ENCODE peak calls at places on chromosomes 7 and 10, in six cellular contexts. K, Y, B, W, O and P are unnamed samples.

GRCh38 chr10:10915215-10915614 is 102.5 kb upstream of the CELF2 start:
- DNase-seq in O (no peak), K (no peak), W (no peak), Y (no peak), B (no peak), P (no peak)

GRCh38 chr7:112414855-112415490 is 35.3 kb upstream of the IFRD1 start:
- DNase-seq in O (peak), Y (no peak), K (peak), B (no peak), W (no peak), P (no peak)

GRCh38 chr10:103479135-103479534 is at the start of gene CALHM3:
- DNase-seq in O (peak), B (no peak), W (no peak), K (no peak), Y (no peak), P (no peak)

GRCh38 chr10:29840516-29841276 is 205.9 kb upstream of the SVIL start:
- DNase-seq in W (no peak), K (no peak), B (no peak), Y (no peak), O (peak), P (no peak)

GRCh38 chr10:22605168-22605567 is 109.2 kb downstream of the PIP4K2A start:
- DNase-seq in K (peak), B (peak), O (peak), W (no peak), Y (no peak), P (no peak)

GRCh38 chr10:30529373-30529998 is 95.5 kb downstream of the MAP3K8 start:
- DNase-seq in B (no peak), O (no peak), K (no peak), W (no peak), Y (peak), P (peak)

GRCh38 chr10:114911052-114911697 is 26.8 kb upstream of the TRUB1 start:
- DNase-seq in O (no peak), B (no peak), Y (no peak), W (no peak), K (no peak), P (no peak)

GRCh38 chr7:48537561-48537960 is 366.3 kb downstream of the ABCA13 start:
- DNase-seq in W (no peak), K (no peak), B (no peak), O (peak), Y (no peak), P (no peak)

GRCh38 chr7:28179081-28180030 is 1.2 kb downstream of the JAZF1 start:
- DNase-seq in W (no peak), Y (peak), O (peak), B (no peak), K (peak), P (peak)

GRCh38 chr7:29287366-29287765 is 92.8 kb downstream of the CHN2 start:
- DNase-seq in B (peak), O (peak), K (peak), W (no peak), Y (no peak), P (no peak)

GRCh38 chr10:110504111-110504735 is 6.5 kb downstream of the DUSP5 start:
- DNase-seq in K (peak), B (no peak), Y (no peak), W (no peak), O (peak), P (no peak)

GRCh38 chr10:99394256-99394655 is 36.2 kb downstream of the GOT1 start:
- DNase-seq in O (peak), W (no peak), K (no peak), B (no peak), Y (peak), P (peak)

GRCh38 chr7:902996-903395 is 26.6 kb downstream of the GET4 start:
- DNase-seq in K (no peak), W (no peak), Y (no peak), B (no peak), O (no peak), P (no peak)

GRCh38 chr7:40134428-40135423 is at the start of the genes MPLKIP and SUGCT:
- DNase-seq in Y (peak), K (peak), B (peak), O (peak), W (peak), P (peak)

GRCh38 chr7:104943502-104944343 is 70.3 kb upstream of the KMT2E start:
- DNase-seq in B (no peak), K (no peak), W (no peak), Y (peak), O (peak), P (no peak)

GRCh38 chr7:1967512-1968396 is 265.0 kb downstream of the MAD1L1 start:
- DNase-seq in B (no peak), W (no peak), O (no peak), K (no peak), Y (no peak), P (peak)

GRCh38 chr7:44383566-44383965 is 58.2 kb upstream of the CAMK2B start:
- DNase-seq in W (no peak), Y (peak), B (no peak), K (peak), O (no peak), P (no peak)

GRCh38 chr7:121605297-121605640 is 209.2 kb upstream of the FAM3C start:
- DNase-seq in Y (no peak), K (peak), W (no peak), O (peak), B (no peak), P (no peak)

GRCh38 chr10:74163313-74164068 is 12.5 kb downstream of the ADK start:
- DNase-seq in K (peak), W (no peak), O (no peak), B (no peak), Y (no peak), P (no peak)

GRCh38 chr10:126064512-126064911 is 168.1 kb downstream of the FANK1 start:
- DNase-seq in W (no peak), O (no peak), Y (no peak), B (no peak), K (no peak), P (no peak)

GRCh38 chr7:51034531-51035264 is 252.0 kb upstream of the GRB10 start:
- DNase-seq in W (no peak), K (peak), Y (peak), O (peak), B (peak), P (no peak)

GRCh38 chr10:1183746-1184145 is 127.6 kb downstream of the WDR37 start:
- DNase-seq in K (no peak), O (no peak), W (no peak), Y (no peak), B (no peak), P (no peak)

GRCh38 chr10:118447478-118447877 is 105.4 kb upstream of the FAM204A start:
- DNase-seq in W (no peak), Y (peak), B (no peak), K (peak), O (peak), P (peak)

GRCh38 chr7:74023037-74023436 is 4.9 kb upstream of the ELN start:
- DNase-seq in W (no peak), O (peak), Y (peak), B (no peak), K (peak), P (no peak)

GRCh38 chr10:93068411-93069244 is 5.1 kb upstream of the CYP26A1 start:
- DNase-seq in O (peak), K (peak), W (no peak), Y (no peak), B (no peak), P (peak)

GRCh38 chr10:79149662-79150443 is 81.1 kb downstream of the ZMIZ1 start:
- DNase-seq in Y (peak), K (peak), B (no peak), W (no peak), O (peak), P (peak)

GRCh38 chr7:154913645-154914579 is 89.0 kb downstream of the PAXIP1 start:
- DNase-seq in Y (peak), W (peak), K (peak), B (peak), O (peak), P (peak)

GRCh38 chr10:70534281-70534680 is 55.7 kb downstream of the PALD1 start:
- DNase-seq in Y (no peak), K (no peak), W (no peak), B (no peak), O (no peak), P (no peak)

GRCh38 chr10:71184402-71184801 is 28.0 kb upstream of the UNC5B start:
- DNase-seq in Y (peak), O (no peak), B (no peak), W (no peak), K (no peak), P (no peak)

GRCh38 chr10:104521901-104522827 is 118.9 kb upstream of the SORCS3 start:
- DNase-seq in O (no peak), Y (peak), W (no peak), B (no peak), K (no peak), P (no peak)

GRCh38 chr7:88835147-88835728 is 39.7 kb upstream of the TEX47 start:
- DNase-seq in B (no peak), Y (no peak), K (no peak), O (peak), W (peak), P (no peak)

GRCh38 chr7:86453454-86453853 is 190.3 kb upstream of the GRM3 start:
- DNase-seq in B (no peak), K (no peak), W (no peak), O (no peak), Y (no peak), P (no peak)

DNA sequence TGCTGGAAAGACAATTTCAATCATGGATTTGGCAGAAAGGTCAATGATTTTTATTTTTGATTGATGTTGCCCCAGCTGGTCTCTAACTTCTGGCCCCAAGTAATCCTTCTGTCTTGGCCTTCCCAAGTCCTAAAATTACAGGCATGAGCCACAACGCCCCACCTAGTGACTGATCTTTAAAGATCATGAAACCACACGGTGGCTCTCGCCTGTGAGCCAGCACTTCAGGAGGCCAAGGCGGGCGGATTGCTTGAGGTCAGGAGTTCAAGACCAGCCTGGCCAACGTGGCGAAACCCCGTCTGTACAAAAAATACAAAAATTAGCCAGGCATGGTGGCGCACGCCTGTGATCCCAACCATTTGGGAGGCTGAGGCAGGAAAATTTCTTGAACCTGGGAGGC is 12.6 kb upstream of the C10orf95 start:
- DNase-seq in Y (no peak), O (no peak), K (no peak), B (no peak), W (no peak), P (no peak)
- H3K4me3 ChIP-seq in Y (no peak), O (no peak), K (no peak), B (no peak), W (no peak), P (no peak)

DNA sequence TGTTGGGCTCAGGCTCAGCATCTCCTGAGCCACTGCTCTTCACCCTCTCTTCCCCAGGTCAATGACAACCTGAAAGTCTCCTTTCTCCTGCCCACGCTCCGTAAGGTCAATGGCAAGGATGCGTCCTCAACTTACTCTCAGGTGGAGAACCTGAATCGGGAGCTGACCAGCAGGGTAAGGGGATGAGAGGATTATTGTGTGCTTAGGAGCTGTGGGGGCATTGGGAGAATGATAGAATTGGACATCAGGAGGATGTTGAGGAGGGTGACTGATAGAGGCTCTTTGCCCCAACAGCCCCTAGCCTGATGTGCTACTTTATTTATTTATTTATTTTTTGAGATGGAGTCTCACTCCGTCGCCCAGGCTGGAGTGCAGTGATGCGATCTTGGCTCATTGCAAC is 1.3 kb downstream of the LRWD1 start:
- DNase-seq in B (no peak), Y (no peak), W (no peak), K (no peak), O (no peak), P (no peak)
- H3K4me3 ChIP-seq in B (no peak), Y (no peak), W (peak), K (peak), O (no peak), P (no peak)

GRCh38 chr7:46812047-46812672 is 769.8 kb downstream of the TNS3 start:
- DNase-seq in Y (no peak), O (no peak), K (no peak), B (no peak), W (no peak), P (no peak)
- H3K4me3 ChIP-seq in Y (no peak), O (no peak), K (no peak), B (no peak), W (no peak), P (no peak)

GRCh38 chr7:5557920-5558401 is 134.3 kb upstream of the TNRC18 start:
- DNase-seq in W (no peak), Y (peak), K (peak), O (peak), B (no peak), P (peak)
- H3K4me3 ChIP-seq in W (peak), Y (no peak), K (no peak), O (no peak), B (no peak), P (no peak)

DNA sequence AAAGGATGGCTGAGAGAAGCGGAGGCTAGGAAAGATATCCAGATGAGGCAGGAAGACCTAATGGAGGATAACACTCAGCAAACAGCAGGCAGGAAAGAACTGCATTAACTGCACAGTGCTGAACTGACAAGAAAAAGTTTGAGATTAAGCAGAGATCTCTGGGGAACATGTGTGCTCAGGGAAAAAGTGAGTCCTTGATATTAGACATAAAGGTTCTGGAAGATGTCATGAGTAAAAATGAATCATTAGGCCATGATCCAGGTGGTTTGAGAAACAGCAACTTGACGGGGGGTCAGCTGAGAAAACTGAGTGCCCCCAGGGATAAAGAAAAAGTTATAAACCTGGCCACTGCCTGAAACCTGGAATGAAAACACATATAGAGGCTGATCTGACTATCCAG is 27.3 kb upstream of the ANK3 start:
- DNase-seq in Y (no peak), W (no peak), O (no peak), K (no peak), B (no peak), P (no peak)
- H3K4me3 ChIP-seq in Y (no peak), W (no peak), O (no peak), K (no peak), B (no peak), P (no peak)